ENCODE peak calls at places on chromosomes 2 and 18, in seven cellular contexts. One of them, this sample, is unnamed.

GRCh38 chr2:48423376-48423775 is 106.6 kb upstream of the STON1 start:
- DNase-seq in heart right ventricle: no peak
- DNase-seq in CD4-positive, CD25-positive, alpha-beta regulatory T cell: peak
- DNase-seq in body of pancreas: no peak
- DNase-seq in left ventricle myocardium inferior: no peak
- DNase-seq in left lung: no peak
- DNase-seq in cardiac muscle cell: peak
- DNase-seq in this sample: no peak

GRCh38 chr18:26547302-26548143 is 830 bp downstream of the KCTD1 start:
- DNase-seq in CD4-positive, CD25-positive, alpha-beta regulatory T cell: peak
- DNase-seq in body of pancreas: peak
- DNase-seq in cardiac muscle cell: peak
- DNase-seq in left ventricle myocardium inferior: peak
- DNase-seq in left lung: peak
- DNase-seq in heart right ventricle: peak
- DNase-seq in this sample: no peak

GRCh38 chr2:204249437-204249836 is 295.8 kb upstream of the PARD3B start:
- DNase-seq in left lung: no peak
- DNase-seq in CD4-positive, CD25-positive, alpha-beta regulatory T cell: no peak
- DNase-seq in cardiac muscle cell: no peak
- DNase-seq in heart right ventricle: no peak
- DNase-seq in left ventricle myocardium inferior: no peak
- DNase-seq in body of pancreas: no peak
- DNase-seq in this sample: no peak

GRCh38 chr18:32771169-32771751 is 1.6 kb downstream of the KLHL14 start:
- DNase-seq in heart right ventricle: no peak
- DNase-seq in left lung: peak
- DNase-seq in left ventricle myocardium inferior: no peak
- DNase-seq in body of pancreas: peak
- DNase-seq in CD4-positive, CD25-positive, alpha-beta regulatory T cell: no peak
- DNase-seq in cardiac muscle cell: no peak
- DNase-seq in this sample: peak

GRCh38 chr2:7812231-7812995 is 869.4 kb upstream of the ID2 start:
- DNase-seq in heart right ventricle: no peak
- DNase-seq in left lung: no peak
- DNase-seq in left ventricle myocardium inferior: no peak
- DNase-seq in body of pancreas: no peak
- DNase-seq in CD4-positive, CD25-positive, alpha-beta regulatory T cell: no peak
- DNase-seq in cardiac muscle cell: peak
- DNase-seq in this sample: no peak

GRCh38 chr2:136377423-136378382 is 259.8 kb upstream of the CXCR4 start:
- DNase-seq in cardiac muscle cell: no peak
- DNase-seq in body of pancreas: no peak
- DNase-seq in left lung: no peak
- DNase-seq in left ventricle myocardium inferior: no peak
- DNase-seq in heart right ventricle: no peak
- DNase-seq in CD4-positive, CD25-positive, alpha-beta regulatory T cell: no peak
- DNase-seq in this sample: no peak

GRCh38 chr18:77811510-77811909 is 561.9 kb downstream of the GALR1 start:
- DNase-seq in CD4-positive, CD25-positive, alpha-beta regulatory T cell: no peak
- DNase-seq in cardiac muscle cell: no peak
- DNase-seq in left lung: no peak
- DNase-seq in body of pancreas: peak
- DNase-seq in left ventricle myocardium inferior: no peak
- DNase-seq in heart right ventricle: no peak
- DNase-seq in this sample: no peak

GRCh38 chr2:148658807-148659722 is 14.5 kb downstream of the EPC2 start:
- DNase-seq in left lung: no peak
- DNase-seq in cardiac muscle cell: peak
- DNase-seq in heart right ventricle: no peak
- DNase-seq in CD4-positive, CD25-positive, alpha-beta regulatory T cell: peak
- DNase-seq in left ventricle myocardium inferior: no peak
- DNase-seq in body of pancreas: no peak
- DNase-seq in this sample: no peak

GRCh38 chr2:7430869-7431641 is 513.8 kb downstream of the RNF144A start:
- DNase-seq in left ventricle myocardium inferior: peak
- DNase-seq in body of pancreas: peak
- DNase-seq in cardiac muscle cell: peak
- DNase-seq in CD4-positive, CD25-positive, alpha-beta regulatory T cell: no peak
- DNase-seq in heart right ventricle: peak
- DNase-seq in left lung: peak
- DNase-seq in this sample: peak

GRCh38 chr2:133166024-133166423 is 402.2 kb downstream of the NCKAP5 start:
- DNase-seq in CD4-positive, CD25-positive, alpha-beta regulatory T cell: no peak
- DNase-seq in heart right ventricle: no peak
- DNase-seq in left ventricle myocardium inferior: no peak
- DNase-seq in body of pancreas: no peak
- DNase-seq in left lung: no peak
- DNase-seq in cardiac muscle cell: no peak
- DNase-seq in this sample: peak

GRCh38 chr2:15760232-15760890 is 168.7 kb downstream of the DDX1 start:
- DNase-seq in CD4-positive, CD25-positive, alpha-beta regulatory T cell: no peak
- DNase-seq in left lung: no peak
- DNase-seq in cardiac muscle cell: no peak
- DNase-seq in heart right ventricle: no peak
- DNase-seq in left ventricle myocardium inferior: no peak
- DNase-seq in body of pancreas: no peak
- DNase-seq in this sample: no peak

GRCh38 chr18:26307161-26307773 is 81.0 kb downstream of the TAF4B start:
- DNase-seq in cardiac muscle cell: peak
- DNase-seq in heart right ventricle: peak
- DNase-seq in left lung: no peak
- DNase-seq in CD4-positive, CD25-positive, alpha-beta regulatory T cell: peak
- DNase-seq in body of pancreas: peak
- DNase-seq in left ventricle myocardium inferior: no peak
- DNase-seq in this sample: peak

GRCh38 chr18:23266717-23267446 is 131.6 kb downstream of the CABLES1 start:
- DNase-seq in body of pancreas: no peak
- DNase-seq in heart right ventricle: no peak
- DNase-seq in cardiac muscle cell: no peak
- DNase-seq in left lung: no peak
- DNase-seq in CD4-positive, CD25-positive, alpha-beta regulatory T cell: no peak
- DNase-seq in left ventricle myocardium inferior: no peak
- DNase-seq in this sample: no peak

GRCh38 chr18:77207540-77207939 is 42.1 kb upstream of the GALR1 start:
- DNase-seq in CD4-positive, CD25-positive, alpha-beta regulatory T cell: peak
- DNase-seq in left lung: no peak
- DNase-seq in heart right ventricle: peak
- DNase-seq in cardiac muscle cell: peak
- DNase-seq in body of pancreas: peak
- DNase-seq in left ventricle myocardium inferior: peak
- DNase-seq in this sample: peak

GRCh38 chr18:48950536-48951447 is at the start of gene SMAD7:
- DNase-seq in body of pancreas: no peak
- DNase-seq in heart right ventricle: peak
- DNase-seq in left lung: peak
- DNase-seq in left ventricle myocardium inferior: no peak
- DNase-seq in CD4-positive, CD25-positive, alpha-beta regulatory T cell: peak
- DNase-seq in cardiac muscle cell: no peak
- DNase-seq in this sample: peak

GRCh38 chr2:105328281-105329196 is 996 bp downstream of the TGFBRAP1 start:
- DNase-seq in left ventricle myocardium inferior: no peak
- DNase-seq in cardiac muscle cell: peak
- DNase-seq in left lung: peak
- DNase-seq in body of pancreas: peak
- DNase-seq in CD4-positive, CD25-positive, alpha-beta regulatory T cell: peak
- DNase-seq in heart right ventricle: no peak
- DNase-seq in this sample: peak

GRCh38 chr2:234670052-234670451 is 173.2 kb upstream of the ARL4C start:
- DNase-seq in CD4-positive, CD25-positive, alpha-beta regulatory T cell: no peak
- DNase-seq in body of pancreas: no peak
- DNase-seq in left ventricle myocardium inferior: no peak
- DNase-seq in left lung: no peak
- DNase-seq in heart right ventricle: no peak
- DNase-seq in cardiac muscle cell: peak
- DNase-seq in this sample: no peak

GRCh38 chr2:238187618-238188548 is 15.6 kb downstream of the ILKAP start:
- DNase-seq in CD4-positive, CD25-positive, alpha-beta regulatory T cell: no peak
- DNase-seq in left ventricle myocardium inferior: no peak
- DNase-seq in body of pancreas: no peak
- DNase-seq in left lung: no peak
- DNase-seq in heart right ventricle: no peak
- DNase-seq in cardiac muscle cell: no peak
- DNase-seq in this sample: no peak

GRCh38 chr2:109239720-109240119 is 110.7 kb downstream of the SH3RF3 start:
- DNase-seq in left ventricle myocardium inferior: no peak
- DNase-seq in cardiac muscle cell: peak
- DNase-seq in CD4-positive, CD25-positive, alpha-beta regulatory T cell: no peak
- DNase-seq in heart right ventricle: no peak
- DNase-seq in left lung: no peak
- DNase-seq in body of pancreas: no peak
- DNase-seq in this sample: no peak

GRCh38 chr2:47946593-47946992 is 40.3 kb upstream of the FBXO11 start:
- DNase-seq in left ventricle myocardium inferior: no peak
- DNase-seq in CD4-positive, CD25-positive, alpha-beta regulatory T cell: no peak
- DNase-seq in body of pancreas: no peak
- DNase-seq in cardiac muscle cell: peak
- DNase-seq in heart right ventricle: peak
- DNase-seq in left lung: no peak
- DNase-seq in this sample: no peak

GRCh38 chr2:145524836-145525235 is 1004.9 kb upstream of the ZEB2 start:
- DNase-seq in body of pancreas: no peak
- DNase-seq in CD4-positive, CD25-positive, alpha-beta regulatory T cell: no peak
- DNase-seq in left lung: no peak
- DNase-seq in heart right ventricle: no peak
- DNase-seq in left ventricle myocardium inferior: no peak
- DNase-seq in cardiac muscle cell: peak
- DNase-seq in this sample: no peak

GRCh38 chr2:32962652-32963051 is 15.9 kb downstream of the LTBP1 start:
- DNase-seq in left lung: no peak
- DNase-seq in body of pancreas: no peak
- DNase-seq in CD4-positive, CD25-positive, alpha-beta regulatory T cell: no peak
- DNase-seq in heart right ventricle: peak
- DNase-seq in left ventricle myocardium inferior: no peak
- DNase-seq in cardiac muscle cell: no peak
- DNase-seq in this sample: no peak

GRCh38 chr18:3594760-3595241 is 144.8 kb downstream of the TGIF1 start:
- DNase-seq in CD4-positive, CD25-positive, alpha-beta regulatory T cell: peak
- DNase-seq in heart right ventricle: no peak
- DNase-seq in left ventricle myocardium inferior: peak
- DNase-seq in left lung: no peak
- DNase-seq in body of pancreas: peak
- DNase-seq in cardiac muscle cell: peak
- DNase-seq in this sample: no peak

GRCh38 chr2:131040661-131041401 is 52.4 kb downstream of the FAM168B start:
- DNase-seq in CD4-positive, CD25-positive, alpha-beta regulatory T cell: peak
- DNase-seq in cardiac muscle cell: peak
- DNase-seq in body of pancreas: peak
- DNase-seq in heart right ventricle: no peak
- DNase-seq in left ventricle myocardium inferior: no peak
- DNase-seq in left lung: peak
- DNase-seq in this sample: peak

GRCh38 chr2:211944572-211944971 is 594.0 kb downstream of the ERBB4 start:
- DNase-seq in CD4-positive, CD25-positive, alpha-beta regulatory T cell: no peak
- DNase-seq in left lung: no peak
- DNase-seq in left ventricle myocardium inferior: no peak
- DNase-seq in cardiac muscle cell: no peak
- DNase-seq in heart right ventricle: no peak
- DNase-seq in body of pancreas: no peak
- DNase-seq in this sample: no peak

GRCh38 chr2:21814588-21815192 is 690.9 kb downstream of the TDRD15 start:
- DNase-seq in left lung: no peak
- DNase-seq in body of pancreas: no peak
- DNase-seq in heart right ventricle: no peak
- DNase-seq in CD4-positive, CD25-positive, alpha-beta regulatory T cell: no peak
- DNase-seq in cardiac muscle cell: no peak
- DNase-seq in left ventricle myocardium inferior: no peak
- DNase-seq in this sample: no peak

GRCh38 chr2:21822505-21822904 is 698.7 kb downstream of the TDRD15 start:
- DNase-seq in heart right ventricle: no peak
- DNase-seq in left ventricle myocardium inferior: no peak
- DNase-seq in left lung: no peak
- DNase-seq in cardiac muscle cell: no peak
- DNase-seq in body of pancreas: no peak
- DNase-seq in CD4-positive, CD25-positive, alpha-beta regulatory T cell: no peak
- DNase-seq in this sample: no peak

GRCh38 chr2:21819475-21819874 is 695.7 kb downstream of the TDRD15 start:
- DNase-seq in cardiac muscle cell: peak
- DNase-seq in left ventricle myocardium inferior: no peak
- DNase-seq in left lung: no peak
- DNase-seq in CD4-positive, CD25-positive, alpha-beta regulatory T cell: no peak
- DNase-seq in heart right ventricle: no peak
- DNase-seq in body of pancreas: no peak
- DNase-seq in this sample: no peak

GRCh38 chr2:21821697-21822227 is 698.0 kb downstream of the TDRD15 start:
- DNase-seq in cardiac muscle cell: no peak
- DNase-seq in left ventricle myocardium inferior: no peak
- DNase-seq in left lung: no peak
- DNase-seq in body of pancreas: no peak
- DNase-seq in heart right ventricle: no peak
- DNase-seq in CD4-positive, CD25-positive, alpha-beta regulatory T cell: no peak
- DNase-seq in this sample: no peak

GRCh38 chr2:21820271-21820670 is 696.5 kb downstream of the TDRD15 start:
- DNase-seq in heart right ventricle: peak
- DNase-seq in cardiac muscle cell: no peak
- DNase-seq in left lung: no peak
- DNase-seq in body of pancreas: no peak
- DNase-seq in left ventricle myocardium inferior: peak
- DNase-seq in CD4-positive, CD25-positive, alpha-beta regulatory T cell: no peak
- DNase-seq in this sample: no peak
- H3K27ac ChIP-seq in heart right ventricle: no peak
- H3K27ac ChIP-seq in cardiac muscle cell: no peak
- H3K27ac ChIP-seq in left lung: no peak
- H3K27ac ChIP-seq in body of pancreas: no peak
- H3K27ac ChIP-seq in left ventricle myocardium inferior: no peak
- H3K27ac ChIP-seq in CD4-positive, CD25-positive, alpha-beta regulatory T cell: no peak
- H3K27ac ChIP-seq in this sample: no peak

DNA sequence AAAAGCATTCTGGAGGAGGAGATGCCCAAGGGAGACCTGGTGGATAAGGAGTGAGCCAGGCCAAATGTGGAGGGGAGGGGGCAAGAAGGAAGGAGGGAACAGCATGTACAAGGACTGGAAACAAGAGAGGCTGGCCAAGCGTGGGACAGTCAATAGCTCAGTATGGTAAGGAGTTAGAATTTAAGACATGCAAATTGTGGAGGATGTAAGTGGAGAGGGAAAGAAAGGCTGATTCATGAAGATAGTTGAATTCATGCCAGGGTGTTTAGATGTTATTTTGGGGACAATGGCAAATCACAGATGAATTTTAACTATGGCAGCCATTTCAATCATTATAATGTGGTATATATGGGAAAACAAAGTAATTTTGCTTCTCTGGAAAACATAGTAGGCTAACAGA is 462.3 kb downstream of the MEIS1 start:
- DNase-seq in body of pancreas: peak
- DNase-seq in CD4-positive, CD25-positive, alpha-beta regulatory T cell: no peak
- DNase-seq in heart right ventricle: no peak
- DNase-seq in left ventricle myocardium inferior: no peak
- DNase-seq in left lung: no peak
- DNase-seq in cardiac muscle cell: peak
- DNase-seq in this sample: no peak
- H3K4me3 ChIP-seq in body of pancreas: no peak
- H3K4me3 ChIP-seq in CD4-positive, CD25-positive, alpha-beta regulatory T cell: no peak
- H3K4me3 ChIP-seq in heart right ventricle: no peak
- H3K4me3 ChIP-seq in left ventricle myocardium inferior: no peak
- H3K4me3 ChIP-seq in left lung: no peak
- H3K4me3 ChIP-seq in cardiac muscle cell: no peak
- H3K4me3 ChIP-seq in this sample: no peak

GRCh38 chr2:57720728-57721627 is 325.6 kb upstream of the VRK2 start:
- DNase-seq in heart right ventricle: peak
- DNase-seq in left lung: no peak
- DNase-seq in body of pancreas: peak
- DNase-seq in left ventricle myocardium inferior: no peak
- DNase-seq in cardiac muscle cell: peak
- DNase-seq in CD4-positive, CD25-positive, alpha-beta regulatory T cell: peak
- DNase-seq in this sample: peak
- H3K27ac ChIP-seq in heart right ventricle: no peak
- H3K27ac ChIP-seq in left lung: no peak
- H3K27ac ChIP-seq in body of pancreas: no peak
- H3K27ac ChIP-seq in left ventricle myocardium inferior: no peak
- H3K27ac ChIP-seq in cardiac muscle cell: no peak
- H3K27ac ChIP-seq in CD4-positive, CD25-positive, alpha-beta regulatory T cell: no peak
- H3K27ac ChIP-seq in this sample: peak

GRCh38 chr2:151056870-151057269 is 204.8 kb downstream of the RBM43 start:
- DNase-seq in CD4-positive, CD25-positive, alpha-beta regulatory T cell: no peak
- DNase-seq in body of pancreas: no peak
- DNase-seq in left ventricle myocardium inferior: no peak
- DNase-seq in left lung: no peak
- DNase-seq in heart right ventricle: no peak
- DNase-seq in cardiac muscle cell: peak
- DNase-seq in this sample: peak
- H3K4me3 ChIP-seq in CD4-positive, CD25-positive, alpha-beta regulatory T cell: no peak
- H3K4me3 ChIP-seq in body of pancreas: no peak
- H3K4me3 ChIP-seq in left ventricle myocardium inferior: no peak
- H3K4me3 ChIP-seq in left lung: no peak
- H3K4me3 ChIP-seq in heart right ventricle: no peak
- H3K4me3 ChIP-seq in cardiac muscle cell: no peak
- H3K4me3 ChIP-seq in this sample: no peak